ENCODE peak calls at places on chromosomes 7 and 10, in four cellular contexts. R, I, C and U are unnamed samples.

GRCh38 chr10:97327348-97328294 is 6.9 kb downstream of the FRAT2 start:
- DNase-seq in R (no peak), I (no peak), C (no peak), U (no peak)

GRCh38 chr7:33705333-33705833 is 200.0 kb upstream of the BMPER start:
- DNase-seq in R (no peak), I (no peak), C (no peak), U (no peak)

GRCh38 chr10:43140414-43140813 is 2.2 kb downstream of the CSGALNACT2 start:
- DNase-seq in R (no peak), I (no peak), C (no peak), U (no peak)

GRCh38 chr7:93574646-93575554 is at the start of gene CALCR:
- DNase-seq in R (no peak), I (no peak), C (peak), U (no peak)

GRCh38 chr7:76022026-76022780 is 25.6 kb downstream of the STYXL1 start:
- DNase-seq in R (no peak), I (no peak), C (no peak), U (no peak)

GRCh38 chr7:6271091-6271658 is 1.2 kb downstream of the CYTH3 start:
- DNase-seq in R (peak), I (peak), C (peak), U (peak)

GRCh38 chr7:120998525-120998924 is 10.0 kb downstream of the CPED1 start:
- DNase-seq in R (no peak), I (no peak), C (no peak), U (no peak)

GRCh38 chr7:159246702-159247480 is 102.2 kb upstream of the VIPR2 start:
- DNase-seq in R (no peak), I (no peak), C (no peak), U (no peak)

GRCh38 chr7:155365146-155365874 is 67.6 kb downstream of the INSIG1 start:
- DNase-seq in R (no peak), I (peak), C (no peak), U (no peak)

GRCh38 chr7:155361947-155362346 is 64.3 kb downstream of the INSIG1 start:
- DNase-seq in R (no peak), I (no peak), C (no peak), U (no peak)

GRCh38 chr7:155363146-155363539 is 65.5 kb downstream of the INSIG1 start:
- DNase-seq in R (no peak), I (peak), C (no peak), U (no peak)

GRCh38 chr7:155362380-155363145 is 64.9 kb downstream of the INSIG1 start:
- DNase-seq in R (no peak), I (peak), C (no peak), U (no peak)

DNA sequence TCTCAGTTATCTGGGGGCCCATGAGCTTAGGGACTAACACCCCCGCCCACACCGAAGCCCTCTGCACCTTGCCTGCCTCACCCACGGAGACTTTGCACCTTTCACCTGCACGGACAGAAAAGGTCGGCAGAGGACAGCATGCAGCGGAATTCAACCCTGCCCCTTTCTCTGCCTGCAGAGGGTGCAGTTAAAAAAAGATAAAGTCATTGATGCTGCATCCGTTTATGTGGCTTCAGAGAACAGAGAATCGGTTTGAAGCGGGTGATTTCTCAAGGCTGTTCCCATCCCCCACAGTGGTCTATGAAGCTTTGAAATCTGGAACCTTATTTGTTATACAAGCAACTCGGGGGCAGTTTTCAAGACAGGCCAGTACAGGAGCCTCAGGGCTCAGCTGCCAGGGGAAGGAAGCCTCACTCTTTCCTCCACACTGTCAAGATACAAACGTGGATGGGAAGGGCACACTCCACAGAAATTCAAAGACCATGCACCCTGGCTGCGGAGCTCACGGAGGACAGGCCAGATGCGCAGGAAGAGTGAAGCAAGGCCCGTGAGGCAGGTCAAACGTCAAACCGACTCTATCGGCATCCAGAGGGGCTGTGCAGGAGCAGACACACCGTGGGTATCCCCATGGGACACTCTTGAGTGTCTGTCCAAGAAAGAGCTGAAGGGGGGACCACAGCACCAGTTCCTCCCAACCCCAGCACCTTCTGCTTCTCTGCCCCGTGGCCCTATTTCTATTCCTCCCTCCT is 66.3 kb downstream of the INSIG1 start:
- DNase-seq in R (no peak), I (peak), C (no peak), U (peak)
- TF ChIP-seq CTCF in R (no peak), I (no peak), C (no peak), U (no peak)

GRCh38 chr10:78844956-78845355 is 223.8 kb upstream of the ZMIZ1 start:
- DNase-seq in R (no peak), I (no peak), C (no peak), U (no peak)
- TF ChIP-seq CTCF in R (no peak), I (no peak), C (no peak), U (no peak)

GRCh38 chr7:101814081-101814995 is 3.1 kb upstream of the CUX1 start:
- DNase-seq in R (peak), I (peak), C (peak), U (peak)

GRCh38 chr7:101814996-101815825 is 2.2 kb upstream of the CUX1 start:
- DNase-seq in R (peak), I (peak), C (peak), U (peak)

GRCh38 chr7:101817031-101817929 is at the start of gene CUX1:
- DNase-seq in R (peak), I (peak), C (peak), U (peak)

GRCh38 chr7:101816499-101817030 is 861 bp upstream of the CUX1 start:
- DNase-seq in R (peak), I (peak), C (peak), U (peak)

GRCh38 chr7:101815826-101816488 is 1.5 kb upstream of the CUX1 start:
- DNase-seq in R (peak), I (peak), C (peak), U (peak)
- TF ChIP-seq CTCF in R (no peak), I (peak), C (no peak), U (no peak)

DNA sequence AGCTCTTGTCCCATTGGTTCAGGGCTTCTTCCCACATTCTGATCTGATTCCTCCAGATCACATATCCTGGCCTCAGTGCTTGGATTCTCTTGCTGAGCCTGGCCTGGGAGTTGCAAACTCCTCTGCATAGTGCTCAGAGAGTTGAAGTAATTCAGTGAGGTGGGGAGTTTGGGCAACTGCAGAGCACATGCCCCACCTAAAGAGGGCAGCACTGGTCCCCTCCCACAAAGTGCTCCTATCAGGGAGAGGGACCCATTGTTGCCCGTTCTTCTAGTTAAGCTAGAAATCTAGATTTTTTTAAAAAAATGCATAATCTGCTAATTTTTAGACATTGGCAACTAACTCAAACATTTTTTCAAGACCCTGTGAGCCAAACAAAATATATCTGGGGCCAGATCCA is 45.1 kb downstream of the CHN2 start:
- DNase-seq in R (no peak), I (no peak), C (no peak), U (peak)
- TF ChIP-seq CTCF in R (peak), I (no peak), C (peak), U (peak)

DNA sequence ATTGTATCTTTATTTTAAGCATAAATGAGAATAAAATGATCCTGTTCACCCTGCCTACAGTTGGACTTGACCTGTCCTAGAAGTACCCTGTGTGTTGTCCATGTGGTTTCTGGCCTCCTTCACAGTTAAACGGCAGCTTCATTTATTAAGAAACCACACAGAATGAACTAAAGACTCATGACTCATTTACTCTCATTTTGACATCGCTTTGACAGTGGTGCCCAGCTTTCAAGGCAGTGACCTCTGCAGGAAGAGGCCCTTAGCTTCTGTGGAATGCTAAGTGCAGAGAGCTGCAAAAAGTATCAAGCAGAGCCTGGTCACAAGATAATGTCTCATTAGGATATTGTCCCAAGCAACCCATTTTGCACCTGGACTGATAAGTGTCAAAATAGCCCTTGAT is 93.4 kb downstream of the AVL9 start:
- DNase-seq in R (peak), I (no peak), C (no peak), U (peak)
- TF ChIP-seq CTCF in R (no peak), I (no peak), C (no peak), U (no peak)